ENCODE peak calls at places on chromosomes 12 and 14, in seven cellular contexts. V is kidney epithelial cell, X is AG09309, T is tibial artery, F is H9, O is Calu3, D is spleen. Y is an unnamed sample.

GRCh38 chr12:125606312-125606711 is 541.1 kb downstream of the AACS start:
- DNase-seq in V (no peak), O (no peak), F (no peak), D (no peak), T (no peak), X (no peak), Y (no peak)

GRCh38 chr12:122081697-122082221 is 3.2 kb downstream of the MLXIP start:
- DNase-seq in F (no peak), D (peak), O (no peak), T (peak), X (no peak), V (no peak), Y (no peak)

GRCh38 chr14:105911006-105911847 is 384.8 kb downstream of the TMEM121 start:
- DNase-seq in T (no peak), F (no peak), O (no peak), X (no peak), V (no peak), D (peak), Y (no peak)

GRCh38 chr12:23944067-23944466 is 5.4 kb downstream of the SOX5 start:
- DNase-seq in V (no peak), X (no peak), D (no peak), F (no peak), T (no peak), O (no peak), Y (no peak)

GRCh38 chr14:20490563-20490962 is 14.8 kb upstream of the RNASE10 start:
- DNase-seq in V (no peak), D (no peak), X (no peak), O (no peak), F (no peak), T (no peak), Y (no peak)

GRCh38 chr14:55572578-55572977 is 7.4 kb upstream of the KTN1 start:
- DNase-seq in D (no peak), O (no peak), F (no peak), X (no peak), V (no peak), T (no peak), Y (no peak)

GRCh38 chr14:64707661-64708060 is 3.4 kb downstream of the PLEKHG3 start:
- DNase-seq in X (peak), T (peak), D (no peak), O (peak), F (no peak), V (peak), Y (no peak)

GRCh38 chr12:126567016-126567415 is 1501.8 kb downstream of the AACS start:
- DNase-seq in F (no peak), X (no peak), D (no peak), O (no peak), V (no peak), T (no peak), Y (no peak)

GRCh38 chr14:65926935-65927700 is 514.6 kb downstream of the FUT8 start:
- DNase-seq in T (no peak), O (no peak), F (no peak), D (no peak), X (no peak), V (no peak), Y (peak)

GRCh38 chr12:71967176-71967575 is 28.5 kb downstream of the TPH2 start:
- DNase-seq in V (no peak), X (no peak), F (no peak), O (no peak), D (no peak), T (no peak), Y (no peak)

GRCh38 chr14:82009076-82009475 is 475.4 kb upstream of the SEL1L start:
- DNase-seq in T (no peak), X (no peak), D (no peak), F (no peak), O (no peak), V (no peak), Y (no peak)
- TF ChIP-seq CTCF in T (no peak), X (no peak), D (no peak), F (peak), O (no peak), V (no peak), Y (no peak)

GRCh38 chr14:58133739-58134138 is 18.3 kb downstream of the ARMH4 start:
- DNase-seq in O (no peak), V (no peak), F (no peak), T (no peak), D (no peak), X (no peak), Y (no peak)

GRCh38 chr14:58128416-58128815 is 23.6 kb downstream of the ARMH4 start:
- DNase-seq in O (no peak), V (no peak), T (no peak), F (no peak), X (no peak), D (no peak), Y (no peak)

GRCh38 chr14:58131386-58131785 is 20.6 kb downstream of the ARMH4 start:
- DNase-seq in O (no peak), T (no peak), X (no peak), F (no peak), V (no peak), D (no peak), Y (no peak)

GRCh38 chr14:58130121-58130782 is 21.8 kb downstream of the ARMH4 start:
- DNase-seq in X (no peak), T (no peak), V (no peak), D (no peak), O (no peak), F (no peak), Y (no peak)

GRCh38 chr14:58129208-58129607 is 22.8 kb downstream of the ARMH4 start:
- DNase-seq in T (no peak), X (no peak), O (no peak), D (no peak), F (no peak), V (no peak), Y (no peak)
- TF ChIP-seq CTCF in T (no peak), X (peak), O (no peak), D (no peak), F (peak), V (no peak), Y (no peak)

DNA sequence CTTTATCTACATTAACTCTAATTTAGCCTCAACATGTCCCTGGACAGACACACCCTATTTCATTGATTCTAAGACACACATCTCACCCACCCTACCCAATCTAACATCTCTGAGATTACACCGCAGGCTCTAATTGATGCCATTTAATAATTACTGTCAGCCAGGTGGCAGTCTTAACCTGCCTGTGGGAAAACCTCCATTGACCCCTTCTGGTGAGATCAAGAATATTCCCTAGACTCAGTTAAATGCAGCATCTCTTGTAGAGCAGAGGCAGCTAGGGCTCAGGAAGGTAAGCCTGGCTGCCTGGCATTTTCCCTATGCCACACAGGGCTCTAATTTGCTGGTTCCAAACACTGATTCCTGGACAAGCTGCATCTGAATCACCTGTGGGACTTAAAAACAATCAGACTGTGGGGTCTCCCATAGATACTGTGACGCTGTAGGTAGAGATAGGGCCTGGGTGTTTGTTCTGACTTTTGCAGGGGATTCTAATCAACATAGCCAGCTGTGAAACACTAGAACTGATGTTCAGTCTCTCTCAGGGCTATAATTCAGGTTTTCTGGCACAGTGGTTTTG is 14.3 kb downstream of the MCRS1 start:
- DNase-seq in D (no peak), O (peak), F (no peak), T (no peak), V (no peak), X (no peak), Y (no peak)
- TF ChIP-seq CTCF in D (no peak), O (peak), F (peak), T (no peak), V (peak), X (peak), Y (peak)

GRCh38 chr12:80196419-80196818 is 97.1 kb downstream of the OTOGL start:
- DNase-seq in F (no peak), X (no peak), T (no peak), V (no peak), D (no peak), O (no peak), Y (no peak)

GRCh38 chr12:80192087-80192486 is 92.8 kb downstream of the OTOGL start:
- DNase-seq in D (no peak), F (no peak), V (no peak), O (no peak), T (no peak), X (no peak), Y (no peak)

GRCh38 chr12:80193900-80194299 is 94.6 kb downstream of the OTOGL start:
- DNase-seq in F (no peak), V (no peak), X (no peak), D (no peak), O (no peak), T (no peak), Y (no peak)

GRCh38 chr12:80195737-80196136 is 96.4 kb downstream of the OTOGL start:
- DNase-seq in T (no peak), O (no peak), F (no peak), X (no peak), D (no peak), V (no peak), Y (no peak)

GRCh38 chr12:80195143-80195726 is 95.9 kb downstream of the OTOGL start:
- DNase-seq in F (peak), O (peak), T (no peak), X (peak), D (no peak), V (no peak), Y (no peak)
- TF ChIP-seq CTCF in F (peak), O (peak), T (peak), X (peak), D (no peak), V (peak), Y (peak)